ENCODE peak calls at places on chromosomes 13 and 19, in seven cellular contexts. One of them, this sample, is unnamed.

GRCh38 chr19:1748115-1748702 is 5.1 kb upstream of the ONECUT3 start:
- DNase-seq in tibial artery: no peak
- DNase-seq in CD8-positive, alpha-beta memory T cell: no peak
- DNase-seq in sigmoid colon: no peak
- DNase-seq in hepatocyte: peak; percentile 57
- DNase-seq in transverse colon: peak; percentile 44
- DNase-seq in cardiac muscle cell: no peak
- DNase-seq in this sample: peak; percentile 50

GRCh38 chr19:8311461-8312260 is 3.5 kb upstream of the CD320 start:
- DNase-seq in tibial artery: peak; percentile 68
- DNase-seq in CD8-positive, alpha-beta memory T cell: no peak
- DNase-seq in sigmoid colon: peak; percentile 63
- DNase-seq in hepatocyte: no peak
- DNase-seq in transverse colon: peak; percentile 70
- DNase-seq in cardiac muscle cell: no peak
- DNase-seq in this sample: no peak

GRCh38 chr13:24540236-24541126 is 27.9 kb upstream of the PARP4 start:
- DNase-seq in tibial artery: no peak
- DNase-seq in CD8-positive, alpha-beta memory T cell: no peak
- DNase-seq in sigmoid colon: no peak
- DNase-seq in hepatocyte: peak; percentile 14
- DNase-seq in transverse colon: no peak
- DNase-seq in cardiac muscle cell: peak; percentile 4
- DNase-seq in this sample: no peak

GRCh38 chr13:50990540-50991506 is 81.2 kb downstream of the RNASEH2B start:
- DNase-seq in tibial artery: no peak
- DNase-seq in CD8-positive, alpha-beta memory T cell: no peak
- DNase-seq in sigmoid colon: peak; percentile 89
- DNase-seq in hepatocyte: peak; percentile 69
- DNase-seq in transverse colon: peak; percentile 32
- DNase-seq in cardiac muscle cell: peak; percentile 50
- DNase-seq in this sample: no peak

GRCh38 chr13:26718146-26718545 is 42.4 kb downstream of the GPR12 start:
- DNase-seq in tibial artery: no peak
- DNase-seq in CD8-positive, alpha-beta memory T cell: no peak
- DNase-seq in sigmoid colon: no peak
- DNase-seq in hepatocyte: no peak
- DNase-seq in transverse colon: no peak
- DNase-seq in cardiac muscle cell: no peak
- DNase-seq in this sample: no peak

GRCh38 chr19:49677232-49677881 is at the start of gene PRMT1:
- DNase-seq in tibial artery: no peak
- DNase-seq in CD8-positive, alpha-beta memory T cell: peak; percentile 54
- DNase-seq in sigmoid colon: no peak
- DNase-seq in hepatocyte: peak; percentile 75
- DNase-seq in transverse colon: peak; percentile 44
- DNase-seq in cardiac muscle cell: peak; percentile 65
- DNase-seq in this sample: peak; percentile 73

GRCh38 chr13:25967144-25967543 is 84.7 kb downstream of the SHISA2 start:
- DNase-seq in tibial artery: no peak
- DNase-seq in CD8-positive, alpha-beta memory T cell: no peak
- DNase-seq in sigmoid colon: no peak
- DNase-seq in hepatocyte: no peak
- DNase-seq in transverse colon: no peak
- DNase-seq in cardiac muscle cell: no peak
- DNase-seq in this sample: no peak

GRCh38 chr13:85520445-85520844 is 278.8 kb downstream of the SLITRK6 start:
- DNase-seq in tibial artery: no peak
- DNase-seq in CD8-positive, alpha-beta memory T cell: no peak
- DNase-seq in sigmoid colon: no peak
- DNase-seq in hepatocyte: no peak
- DNase-seq in transverse colon: no peak
- DNase-seq in cardiac muscle cell: no peak
- DNase-seq in this sample: no peak

GRCh38 chr19:39845621-39846175 is 481 bp downstream of the FBL start:
- DNase-seq in tibial artery: no peak
- DNase-seq in CD8-positive, alpha-beta memory T cell: no peak
- DNase-seq in sigmoid colon: no peak
- DNase-seq in hepatocyte: peak; percentile 48
- DNase-seq in transverse colon: no peak
- DNase-seq in cardiac muscle cell: peak; percentile 32
- DNase-seq in this sample: no peak

GRCh38 chr19:7775761-7776160 is 12.7 kb downstream of the CLEC4M start:
- DNase-seq in tibial artery: no peak
- DNase-seq in CD8-positive, alpha-beta memory T cell: no peak
- DNase-seq in sigmoid colon: no peak
- DNase-seq in hepatocyte: no peak
- DNase-seq in transverse colon: no peak
- DNase-seq in cardiac muscle cell: no peak
- DNase-seq in this sample: no peak

GRCh38 chr19:13098291-13099072 is 4.2 kb downstream of the LYL1 start:
- DNase-seq in tibial artery: no peak
- DNase-seq in CD8-positive, alpha-beta memory T cell: no peak
- DNase-seq in sigmoid colon: peak; percentile 78
- DNase-seq in hepatocyte: no peak
- DNase-seq in transverse colon: no peak
- DNase-seq in cardiac muscle cell: no peak
- DNase-seq in this sample: peak; percentile 78

GRCh38 chr19:33662391-33662790 is 40.6 kb downstream of the CHST8 start:
- DNase-seq in tibial artery: no peak
- DNase-seq in CD8-positive, alpha-beta memory T cell: no peak
- DNase-seq in sigmoid colon: no peak
- DNase-seq in hepatocyte: no peak
- DNase-seq in transverse colon: no peak
- DNase-seq in cardiac muscle cell: no peak
- DNase-seq in this sample: no peak

GRCh38 chr19:38666662-38667448 is 19.4 kb downstream of the ACTN4 start:
- DNase-seq in tibial artery: peak; percentile 83
- DNase-seq in CD8-positive, alpha-beta memory T cell: no peak
- DNase-seq in sigmoid colon: no peak
- DNase-seq in hepatocyte: peak; percentile 79
- DNase-seq in transverse colon: peak; percentile 47
- DNase-seq in cardiac muscle cell: peak; percentile 30
- DNase-seq in this sample: peak; percentile 73

GRCh38 chr19:28475525-28475924 is 737.4 kb downstream of the UQCRFS1 start:
- DNase-seq in tibial artery: no peak
- DNase-seq in CD8-positive, alpha-beta memory T cell: no peak
- DNase-seq in sigmoid colon: no peak
- DNase-seq in hepatocyte: no peak
- DNase-seq in transverse colon: no peak
- DNase-seq in cardiac muscle cell: no peak
- DNase-seq in this sample: no peak

GRCh38 chr13:111359237-111359915 is 38.9 kb downstream of the TEX29 start:
- DNase-seq in tibial artery: no peak
- DNase-seq in CD8-positive, alpha-beta memory T cell: no peak
- DNase-seq in sigmoid colon: no peak
- DNase-seq in hepatocyte: no peak
- DNase-seq in transverse colon: no peak
- DNase-seq in cardiac muscle cell: no peak
- DNase-seq in this sample: no peak

GRCh38 chr13:31913459-31913858 is 118.1 kb upstream of the FRY start:
- DNase-seq in tibial artery: no peak
- DNase-seq in CD8-positive, alpha-beta memory T cell: no peak
- DNase-seq in sigmoid colon: no peak
- DNase-seq in hepatocyte: no peak
- DNase-seq in transverse colon: no peak
- DNase-seq in cardiac muscle cell: no peak
- DNase-seq in this sample: no peak

DNA sequence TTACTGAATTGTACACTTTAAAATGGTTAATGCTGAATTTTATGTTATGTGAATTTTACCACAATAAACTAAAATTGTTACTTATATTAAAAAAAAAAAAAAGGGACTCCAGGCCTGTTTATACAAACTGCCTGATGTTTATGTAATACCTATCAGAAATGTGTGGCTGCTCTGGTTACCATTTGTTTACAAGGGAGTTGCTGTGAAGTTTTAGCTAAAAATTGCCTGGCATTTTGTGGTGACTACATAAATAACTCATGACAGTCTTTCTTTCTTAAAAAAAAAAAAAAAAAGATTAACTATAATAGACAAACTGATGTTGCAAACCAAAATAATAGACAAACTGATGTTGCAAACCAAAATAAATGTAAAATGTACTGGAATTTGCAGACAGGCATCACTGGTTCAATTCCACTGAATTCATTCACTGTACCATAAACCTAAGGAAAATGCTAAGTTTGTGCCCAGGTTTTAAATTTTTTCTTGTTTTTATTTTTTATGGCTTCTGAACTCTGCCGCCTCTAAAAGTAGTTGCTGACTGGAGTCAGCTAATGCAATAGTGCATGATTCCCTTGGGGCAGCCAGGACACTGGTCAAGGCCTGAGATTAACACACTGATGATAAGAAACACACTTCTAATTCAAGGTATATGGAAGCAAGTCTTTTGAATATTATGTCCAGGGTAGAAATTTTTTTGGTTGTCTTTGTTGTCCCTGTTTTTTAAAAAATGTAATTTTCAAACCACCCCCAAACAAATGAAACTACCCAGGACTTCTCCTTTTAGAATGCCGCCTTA is 72.0 kb downstream of the CDADC1 start:
- DNase-seq in tibial artery: no peak
- DNase-seq in CD8-positive, alpha-beta memory T cell: no peak
- DNase-seq in sigmoid colon: no peak
- DNase-seq in hepatocyte: no peak
- DNase-seq in transverse colon: no peak
- DNase-seq in cardiac muscle cell: no peak
- DNase-seq in this sample: no peak
- H3K4me3 ChIP-seq in tibial artery: no peak overlapping the region
- H3K4me3 ChIP-seq in CD8-positive, alpha-beta memory T cell: no peak overlapping the region
- H3K4me3 ChIP-seq in sigmoid colon: no peak overlapping the region
- H3K4me3 ChIP-seq in hepatocyte: no peak overlapping the region
- H3K4me3 ChIP-seq in transverse colon: no peak overlapping the region
- H3K4me3 ChIP-seq in cardiac muscle cell: no peak overlapping the region
- H3K4me3 ChIP-seq in this sample: no peak overlapping the region

GRCh38 chr19:16637535-16637934 is 9.5 kb upstream of the MED26 start:
- DNase-seq in tibial artery: no peak
- DNase-seq in CD8-positive, alpha-beta memory T cell: no peak
- DNase-seq in sigmoid colon: no peak
- DNase-seq in hepatocyte: no peak
- DNase-seq in transverse colon: no peak
- DNase-seq in cardiac muscle cell: no peak
- DNase-seq in this sample: no peak
- H3K36me3 ChIP-seq in tibial artery: peaks cover 14% of the 10 kb centered on the region
- H3K36me3 ChIP-seq in CD8-positive, alpha-beta memory T cell: peaks cover 17% of the 10 kb centered on the region
- H3K36me3 ChIP-seq in sigmoid colon: no peaks in the 10 kb centered on the region
- H3K36me3 ChIP-seq in hepatocyte: no peaks in the 10 kb centered on the region
- H3K36me3 ChIP-seq in transverse colon: no peaks in the 10 kb centered on the region
- H3K36me3 ChIP-seq in cardiac muscle cell: peaks cover 18% of the 10 kb centered on the region
- H3K36me3 ChIP-seq in this sample: peaks cover 48% of the 10 kb centered on the region

GRCh38 chr13:19960673-19961015 is 2.1 kb downstream of the ZMYM2 start:
- DNase-seq in tibial artery: no peak
- DNase-seq in CD8-positive, alpha-beta memory T cell: no peak
- DNase-seq in sigmoid colon: no peak
- DNase-seq in hepatocyte: no peak
- DNase-seq in transverse colon: no peak
- DNase-seq in cardiac muscle cell: no peak
- DNase-seq in this sample: no peak
- H3K4me3 ChIP-seq in tibial artery: peak overlapping the region; percentile 94
- H3K4me3 ChIP-seq in CD8-positive, alpha-beta memory T cell: peak overlapping the region; percentile 94
- H3K4me3 ChIP-seq in sigmoid colon: no peak overlapping the region
- H3K4me3 ChIP-seq in hepatocyte: peak overlapping the region; percentile 1
- H3K4me3 ChIP-seq in transverse colon: no peak overlapping the region
- H3K4me3 ChIP-seq in cardiac muscle cell: peak overlapping the region; percentile 65
- H3K4me3 ChIP-seq in this sample: peak overlapping the region; percentile 91

DNA sequence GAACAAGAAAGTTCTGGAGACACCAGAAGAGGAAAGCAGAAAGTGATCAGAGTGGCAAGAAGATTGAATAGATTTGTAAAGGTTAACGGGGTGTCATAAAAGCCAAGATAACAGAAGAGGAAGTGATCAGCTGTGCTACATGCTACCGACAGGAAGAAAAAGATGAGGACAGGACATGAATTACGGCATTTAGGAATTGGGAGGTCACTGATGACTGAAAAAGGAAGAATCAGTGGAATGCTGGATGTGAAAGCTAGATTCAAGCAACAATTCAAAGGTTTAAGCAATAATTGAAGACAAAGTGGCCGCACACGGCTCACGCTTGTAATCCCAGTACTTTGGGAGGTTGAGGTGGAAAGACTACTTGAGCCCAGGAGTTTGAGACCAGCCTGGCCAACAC is 15.1 kb downstream of the ZNF160 start:
- DNase-seq in tibial artery: no peak
- DNase-seq in CD8-positive, alpha-beta memory T cell: no peak
- DNase-seq in sigmoid colon: no peak
- DNase-seq in hepatocyte: no peak
- DNase-seq in transverse colon: no peak
- DNase-seq in cardiac muscle cell: no peak
- DNase-seq in this sample: no peak
- H3K36me3 ChIP-seq in tibial artery: peaks cover 62% of the 10 kb centered on the region
- H3K36me3 ChIP-seq in CD8-positive, alpha-beta memory T cell: peaks cover 43% of the 10 kb centered on the region
- H3K36me3 ChIP-seq in sigmoid colon: peaks cover 20% of the 10 kb centered on the region
- H3K36me3 ChIP-seq in hepatocyte: no peaks in the 10 kb centered on the region
- H3K36me3 ChIP-seq in transverse colon: no peaks in the 10 kb centered on the region
- H3K36me3 ChIP-seq in cardiac muscle cell: peaks cover 31% of the 10 kb centered on the region
- H3K36me3 ChIP-seq in this sample: peaks cover 78% of the 10 kb centered on the region